ENCODE peak calls at places on chromosomes 4 and X, in six cellular contexts. X is HepG2, A is H1, G is GM12891, Q is K562, T is GM12878. P is an unnamed sample.
A peak's percentile ranks its signal among the peaks of the same experiment; 100 is the strongest.

GRCh38 chrX:137033774-137034507 is at the start of gene GPR101:
- DNase-seq in T (no peak), X (no peak), A (no peak), Q (no peak), G (no peak), P (no peak)

GRCh38 chr4:31059753-31060522 is 339.8 kb downstream of the PCDH7 start:
- DNase-seq in T (no peak), X (no peak), G (no peak), A (no peak), Q (no peak), P (no peak)

GRCh38 chr4:16066586-16067128 is 17.2 kb downstream of the PROM1 start:
- DNase-seq in A (no peak), Q (no peak), X (no peak), G (no peak), T (no peak), P (no peak)

GRCh38 chr4:74039065-74039763 is 725 bp upstream of the CXCL3 start:
- DNase-seq in A (no peak), G (no peak), X (no peak), Q (peak; percentile 24), T (no peak), P (no peak)

GRCh38 chrX:68503830-68504229 is 5.0 kb downstream of the YIPF6 start:
- DNase-seq in A (no peak), Q (no peak), T (no peak), G (no peak), X (no peak), P (no peak)

GRCh38 chr4:14827111-14827510 is 175.2 kb upstream of the CPEB2 start:
- DNase-seq in Q (no peak), X (no peak), T (no peak), A (no peak), G (no peak), P (no peak)

GRCh38 chr4:122045533-122045932 is 93.7 kb upstream of the TRPC3 start:
- DNase-seq in X (peak; percentile 4), T (no peak), A (no peak), Q (no peak), G (no peak), P (no peak)

GRCh38 chrX:137052641-137053235 is 18.9 kb upstream of the GPR101 start:
- DNase-seq in A (no peak), G (no peak), T (no peak), Q (no peak), X (no peak), P (no peak)

GRCh38 chrX:46325312-46325877 is 219.8 kb downstream of the ZNF674 start:
- DNase-seq in X (peak; percentile 41), A (no peak), Q (no peak), T (no peak), G (no peak), P (no peak)

GRCh38 chrX:10482262-10482661 is 138.1 kb downstream of the MID1 start:
- DNase-seq in Q (no peak), X (no peak), G (no peak), T (no peak), A (no peak), P (no peak)

GRCh38 chr4:133960975-133961374 is 240.6 kb downstream of the PABPC4L start:
- DNase-seq in A (no peak), Q (no peak), G (no peak), T (no peak), X (no peak), P (no peak)

GRCh38 chr4:113471141-113471860 is 290.2 kb downstream of the CAMK2D start:
- DNase-seq in T (no peak), X (no peak), G (no peak), Q (no peak), A (no peak), P (no peak)

GRCh38 chr4:168273838-168274237 is 44.7 kb downstream of the DDX60 start:
- DNase-seq in A (no peak), G (no peak), T (no peak), X (no peak), Q (no peak), P (no peak)

GRCh38 chr4:4410271-4410670 is 23.4 kb downstream of the NSG1 start:
- DNase-seq in X (no peak), G (no peak), A (no peak), T (no peak), Q (no peak), P (no peak)

GRCh38 chr4:87032884-87033533 is 98.2 kb downstream of the AFF1 start:
- DNase-seq in A (no peak), Q (no peak), X (peak; percentile 69), G (no peak), T (no peak), P (no peak)

GRCh38 chrX:153762636-153763173 is 1.3 kb upstream of the PLXNB3 start:
- DNase-seq in G (no peak), A (no peak), Q (no peak), T (no peak), X (no peak), P (no peak)

GRCh38 chr4:183639291-183639690 is 19.7 kb downstream of the RWDD4 start:
- DNase-seq in G (no peak), X (no peak), Q (no peak), T (no peak), A (no peak), P (no peak)

GRCh38 chr4:83125738-83126141 is 11.2 kb upstream of the PLAC8 start:
- DNase-seq in X (no peak), G (no peak), T (no peak), A (no peak), Q (no peak), P (no peak)
- TF ChIP-seq TAF1 in X (no peak), G (no peak), T (no peak), A (no peak), Q (no peak), P (no peak)

GRCh38 chrX:25131055-25131454 is 115.3 kb upstream of the ARX start:
- DNase-seq in X (no peak), G (no peak), A (no peak), Q (no peak), T (no peak), P (no peak)

GRCh38 chrX:25130619-25131018 is 114.9 kb upstream of the ARX start:
- DNase-seq in T (no peak), A (no peak), Q (no peak), X (no peak), G (no peak), P (no peak)

GRCh38 chrX:25124391-25124790 is 108.6 kb upstream of the ARX start:
- DNase-seq in A (no peak), G (no peak), T (no peak), X (no peak), Q (no peak), P (no peak)

DNA sequence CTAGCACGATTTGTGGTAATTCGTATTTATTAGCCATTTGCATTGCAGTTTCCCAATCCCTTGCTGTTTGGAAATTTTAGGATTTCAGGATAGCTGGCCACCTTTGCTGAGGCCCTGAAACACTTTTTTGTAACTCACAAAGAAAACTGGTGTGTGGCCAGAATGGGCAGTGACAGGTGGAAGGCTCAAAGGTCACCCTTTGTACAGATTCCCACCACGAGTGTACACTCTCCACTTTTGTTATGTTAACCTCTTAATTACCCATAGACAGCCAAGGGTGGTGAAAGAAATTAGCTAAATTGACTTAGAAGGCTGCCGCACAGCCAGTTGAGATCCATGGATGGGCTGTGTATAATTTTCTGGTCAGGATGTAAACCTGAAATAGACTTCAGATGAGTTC is 109.7 kb upstream of the ARX start:
- DNase-seq in G (no peak), T (no peak), Q (no peak), A (no peak), X (peak; percentile 9), P (no peak)
- TF ChIP-seq POLR2AphosphoS5 in G (no peak), T (no peak), Q (no peak), A (no peak), X (no peak), P (no peak)

GRCh38 chr4:76308548-76308947 is 2.0 kb downstream of the STBD1 start:
- DNase-seq in X (peak; percentile 87), G (no peak), Q (peak; percentile 47), T (no peak), A (no peak), P (no peak)
- TF ChIP-seq POLR2A in X (no peak), G (no peak), Q (no peak), T (no peak), A (no peak), P (no peak)

DNA sequence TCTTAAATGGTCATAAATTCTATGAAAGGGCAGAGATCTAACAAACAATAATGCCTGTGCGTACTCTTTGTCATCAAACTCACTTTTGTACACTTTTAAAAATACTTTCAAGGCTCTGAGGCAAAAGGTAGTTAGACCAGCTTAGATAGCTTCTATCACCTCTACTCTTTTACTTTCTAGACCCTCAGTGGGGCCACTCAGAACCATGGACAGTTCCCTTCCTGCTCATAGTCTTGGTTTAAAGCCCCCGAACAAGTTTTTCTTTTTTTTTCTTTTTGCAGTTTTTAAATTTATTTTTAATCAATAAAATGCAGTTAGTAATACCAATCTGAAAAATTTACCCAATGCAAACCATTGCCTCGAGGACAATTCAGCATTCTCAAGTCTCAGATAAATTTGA is 460.5 kb upstream of the CNKSR2 start:
- DNase-seq in A (no peak), X (no peak), Q (no peak), G (no peak), T (no peak), P (no peak)
- TF ChIP-seq TAF1 in A (no peak), X (no peak), Q (no peak), G (no peak), T (no peak), P (no peak)

DNA sequence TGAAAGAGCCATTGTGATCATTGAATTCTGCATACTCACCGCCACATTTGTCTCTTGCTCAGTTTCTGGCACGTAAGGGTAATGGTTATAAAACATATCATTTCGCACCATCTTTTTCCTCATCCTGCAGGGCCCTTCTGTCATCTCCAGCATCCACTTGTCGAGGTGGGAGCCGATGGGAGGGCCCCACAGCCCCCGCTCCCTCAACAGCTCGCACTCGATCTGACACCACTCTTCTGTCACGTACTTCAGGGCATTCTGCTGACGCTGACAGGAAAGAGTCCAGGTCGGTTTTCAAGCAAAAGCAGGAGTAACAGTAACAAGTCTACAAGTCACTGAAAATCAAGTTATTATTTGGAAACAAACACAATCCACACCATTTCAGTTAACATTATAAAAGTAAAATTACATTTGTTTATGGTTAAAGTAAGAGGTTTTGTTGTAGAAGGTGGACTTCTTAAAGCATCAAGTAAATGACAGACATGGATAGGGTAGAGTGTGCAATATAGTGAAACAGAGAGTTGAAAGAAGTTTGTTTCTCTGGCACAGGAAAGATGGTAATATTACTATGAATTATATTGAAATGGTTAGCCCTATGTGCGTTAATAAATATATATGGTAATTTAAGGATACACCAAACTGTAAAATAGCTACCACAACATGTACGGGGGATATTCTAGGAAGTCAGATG is 150.6 kb downstream of the CDS1 start:
- DNase-seq in A (no peak), T (no peak), Q (no peak), G (no peak), X (no peak), P (no peak)
- TF ChIP-seq POLR2AphosphoS5 in A (no peak), T (no peak), Q (no peak), G (no peak), X (no peak), P (no peak)

DNA sequence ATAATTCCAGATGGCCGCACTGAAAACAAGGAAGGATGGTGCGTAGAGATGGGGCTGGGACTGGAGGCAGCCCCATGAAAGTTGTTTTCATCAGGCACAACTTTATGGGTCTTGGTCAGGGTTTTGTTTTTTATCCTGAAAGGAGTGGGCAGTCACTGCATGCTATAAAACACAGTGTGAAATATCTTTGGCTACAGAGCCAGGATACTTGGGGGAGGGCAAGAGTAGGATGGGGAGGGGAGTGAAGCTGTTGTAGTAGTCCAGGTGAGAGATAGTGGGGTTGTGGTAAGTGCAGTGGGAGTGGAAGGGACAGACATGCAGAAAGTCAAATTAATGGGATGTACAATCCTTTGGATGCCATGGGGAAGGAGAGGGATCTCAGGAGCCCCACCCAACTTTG is 56.5 kb downstream of the PTTG2 start:
- DNase-seq in Q (no peak), X (no peak), G (no peak), T (no peak), A (no peak), P (no peak)
- TF ChIP-seq POLR2A in Q (no peak), X (no peak), G (no peak), T (no peak), A (no peak), P (no peak)